ENCODE peak calls at places on chromosome 13, in five cellular contexts. H, Y, C, K and S are unnamed samples.

GRCh38 chr13:109145631-109146030 is 516.2 kb downstream of the MYO16 start:
- DNase-seq in C (peak), H (peak), K (peak), Y (peak), S (no peak)

GRCh38 chr13:36297259-36297599 is 385 bp downstream of the CCDC169 start:
- DNase-seq in K (no peak), H (peak), Y (no peak), C (no peak), S (no peak)

GRCh38 chr13:108113407-108113806 is 101.9 kb downstream of the LIG4 start:
- DNase-seq in C (no peak), Y (no peak), H (no peak), K (peak), S (no peak)

GRCh38 chr13:85406269-85406975 is 392.8 kb downstream of the SLITRK6 start:
- DNase-seq in Y (no peak), H (no peak), C (no peak), K (no peak), S (no peak)

GRCh38 chr13:107969551-107969950 is 245.8 kb downstream of the LIG4 start:
- DNase-seq in Y (no peak), K (no peak), H (no peak), C (no peak), S (no peak)

GRCh38 chr13:47680752-47681151 is 320.3 kb downstream of the SUCLA2 start:
- DNase-seq in Y (no peak), H (peak), C (no peak), K (peak), S (no peak)

GRCh38 chr13:33381906-33382305 is 96.4 kb upstream of the STARD13 start:
- DNase-seq in H (no peak), Y (no peak), C (no peak), K (no peak), S (no peak)

GRCh38 chr13:30963794-30964193 is 31.3 kb downstream of the TEX26 start:
- DNase-seq in Y (no peak), H (peak), C (no peak), K (peak), S (no peak)

GRCh38 chr13:93345642-93346220 is 119.1 kb downstream of the GPC6 start:
- DNase-seq in C (no peak), K (no peak), Y (no peak), H (no peak), S (no peak)

GRCh38 chr13:83312194-83312593 is 570.1 kb downstream of the SLITRK1 start:
- DNase-seq in K (no peak), H (peak), C (no peak), Y (no peak), S (no peak)

GRCh38 chr13:80168089-80168850 is 172.7 kb downstream of the SPRY2 start:
- DNase-seq in H (peak), Y (peak), C (no peak), K (peak), S (no peak)

GRCh38 chr13:41216160-41216559 is 21.8 kb upstream of the KBTBD7 start:
- DNase-seq in C (peak), K (peak), Y (no peak), H (peak), S (no peak)

GRCh38 chr13:75920536-75920935 is 284.4 kb downstream of the LMO7 start:
- DNase-seq in Y (no peak), H (no peak), K (no peak), C (no peak), S (no peak)

GRCh38 chr13:35714588-35714987 is 238.1 kb upstream of the MAB21L1 start:
- DNase-seq in C (no peak), Y (peak), K (no peak), H (no peak), S (no peak)

GRCh38 chr13:98275711-98276171 is 98.7 kb upstream of the RNF113B start:
- DNase-seq in C (no peak), K (no peak), Y (peak), H (no peak), S (no peak)

GRCh38 chr13:31053098-31053497 is 108.6 kb downstream of the HSPH1 start:
- DNase-seq in Y (no peak), K (peak), H (peak), C (no peak), S (no peak)

DNA sequence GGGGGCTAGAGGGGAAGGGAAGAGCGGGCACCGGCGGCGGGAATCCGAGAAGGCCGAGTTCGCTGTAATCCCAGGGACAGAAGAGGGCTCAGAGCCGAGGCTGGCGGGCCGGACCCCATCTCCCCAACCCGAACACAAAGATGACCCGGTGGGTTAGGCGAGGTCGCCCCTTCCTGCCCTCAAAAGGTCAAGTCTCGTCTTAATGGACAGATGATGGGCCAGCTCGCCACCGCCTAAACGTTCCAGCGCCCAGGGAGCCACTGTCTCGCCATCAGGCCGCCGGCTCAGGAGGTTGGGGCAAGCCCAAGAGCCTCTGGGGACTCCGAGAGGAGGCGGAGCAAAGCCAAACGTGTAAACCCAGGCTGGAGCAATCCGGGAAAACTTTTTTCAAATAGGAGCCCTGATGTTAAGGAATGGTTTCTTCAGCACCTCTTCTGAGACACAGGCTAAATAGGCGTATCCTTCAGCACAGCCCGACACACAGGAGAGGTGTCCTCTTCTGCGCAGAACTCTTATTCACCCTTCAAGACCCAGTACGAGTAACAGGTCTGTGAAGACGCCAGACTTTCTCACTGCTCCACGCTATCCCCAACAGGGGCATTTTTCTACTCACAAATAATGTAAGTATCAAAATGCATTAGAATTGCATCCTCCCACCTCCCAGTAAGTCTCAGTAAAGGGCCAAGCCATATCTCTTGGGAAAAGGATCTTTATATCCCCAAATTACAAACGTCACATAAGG is 6.3 kb upstream of the POU4F1 start:
- DNase-seq in H (no peak), Y (peak), C (no peak), K (no peak), S (no peak)
- H3K4me3 ChIP-seq in H (peak), Y (peak), C (peak), K (peak), S (peak)

GRCh38 chr13:97226013-97226412 is 3.9 kb downstream of the MBNL2 start:
- DNase-seq in H (no peak), Y (no peak), C (no peak), K (peak), S (no peak)
- H3K4me3 ChIP-seq in H (peak), Y (peak), C (peak), K (peak), S (peak)

GRCh38 chr13:101258509-101258908 is 157.8 kb downstream of the NALCN start:
- DNase-seq in Y (no peak), C (no peak), K (no peak), H (no peak), S (no peak)
- H3K4me3 ChIP-seq in Y (no peak), C (no peak), K (no peak), H (no peak), S (no peak)

GRCh38 chr13:77343841-77344240 is 16.9 kb upstream of the MYCBP2 start:
- DNase-seq in K (no peak), C (no peak), H (no peak), Y (no peak), S (no peak)

GRCh38 chr13:77338329-77338728 is 11.4 kb upstream of the MYCBP2 start:
- DNase-seq in C (no peak), K (no peak), H (no peak), Y (no peak), S (no peak)

GRCh38 chr13:77337159-77337558 is 10.3 kb upstream of the MYCBP2 start:
- DNase-seq in Y (no peak), K (no peak), C (no peak), H (no peak), S (no peak)

GRCh38 chr13:77339408-77339807 is 12.5 kb upstream of the MYCBP2 start:
- DNase-seq in H (no peak), K (no peak), Y (no peak), C (no peak), S (no peak)

GRCh38 chr13:77338961-77339401 is 12.1 kb upstream of the MYCBP2 start:
- DNase-seq in H (no peak), K (no peak), Y (no peak), C (no peak), S (no peak)
- H3K4me3 ChIP-seq in H (no peak), K (no peak), Y (no peak), C (no peak), S (no peak)

GRCh38 chr13:113150545-113151365 is 7.7 kb upstream of the PROZ start:
- DNase-seq in C (no peak), K (no peak), H (no peak), Y (no peak), S (peak)
- H3K4me3 ChIP-seq in C (no peak), K (no peak), H (no peak), Y (no peak), S (no peak)

DNA sequence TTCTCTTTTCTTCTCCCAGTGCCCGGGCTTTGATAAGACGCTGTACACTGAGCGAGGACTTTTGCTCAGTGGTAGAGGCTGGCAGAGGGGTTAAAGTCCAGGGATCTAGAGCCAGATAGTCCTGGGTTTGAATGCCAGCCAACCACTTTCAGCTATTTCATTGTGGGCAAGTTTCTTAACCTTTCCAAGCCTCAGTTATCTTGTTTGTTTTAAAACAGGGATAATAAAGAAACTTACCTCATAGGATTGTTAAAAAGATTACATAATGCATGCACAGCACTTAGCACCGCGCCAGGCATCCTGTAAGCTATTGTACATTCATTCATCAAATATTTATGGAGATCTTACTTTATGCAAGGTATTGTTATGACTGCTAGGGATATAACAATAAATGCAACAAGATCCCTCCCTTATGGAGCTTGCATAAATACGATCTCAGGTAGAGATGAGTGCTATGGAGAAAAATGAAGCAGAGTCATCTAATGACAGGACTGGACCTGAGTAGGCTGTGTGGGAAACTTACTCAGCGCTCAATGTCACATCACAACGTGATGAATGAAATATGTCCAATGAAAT is 70.8 kb downstream of the LNX2 start:
- DNase-seq in Y (no peak), C (no peak), K (peak), H (no peak), S (no peak)
- H3K4me3 ChIP-seq in Y (no peak), C (no peak), K (no peak), H (no peak), S (no peak)

GRCh38 chr13:29428310-29428991 is 167.0 kb downstream of the SLC7A1 start:
- DNase-seq in H (no peak), Y (peak), C (no peak), K (peak), S (no peak)

GRCh38 chr13:29427937-29428309 is 167.6 kb downstream of the SLC7A1 start:
- DNase-seq in H (no peak), Y (no peak), C (no peak), K (no peak), S (no peak)

GRCh38 chr13:29434217-29434940 is 161.1 kb downstream of the SLC7A1 start:
- DNase-seq in Y (peak), K (no peak), C (no peak), H (no peak), S (no peak)

GRCh38 chr13:29429496-29429895 is 166.0 kb downstream of the SLC7A1 start:
- DNase-seq in Y (no peak), H (peak), C (no peak), K (no peak), S (no peak)

DNA sequence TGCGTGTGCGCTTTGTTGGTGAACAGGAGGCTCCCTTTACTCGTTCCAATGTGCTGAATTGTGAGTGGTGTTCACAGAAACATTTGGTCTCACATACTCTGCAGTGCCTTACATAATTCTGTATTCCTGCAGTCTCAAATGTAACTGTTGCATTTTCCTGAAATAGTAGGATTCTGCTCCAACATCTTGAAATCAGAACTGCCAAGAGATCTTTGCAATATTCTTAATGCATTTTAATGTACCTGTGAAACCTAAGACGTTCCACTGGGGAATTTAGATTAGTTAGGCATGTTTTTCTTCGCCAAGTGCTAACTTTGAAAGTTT is 166.5 kb downstream of the SLC7A1 start:
- DNase-seq in C (no peak), H (no peak), Y (no peak), K (no peak), S (no peak)
- H3K4me3 ChIP-seq in C (no peak), H (peak), Y (peak), K (no peak), S (peak)